ENCODE peak calls at places on chromosomes 3 and 15, in nine cellular contexts. N is psoas muscle, A is HFFc6, D is mammary epithelial cell, Y is WTC11, R is osteoblast, S is DND-41, H is AG09309, W is breast epithelium. M is an unnamed sample.

GRCh38 chr15:76150508-76150907 is 90.7 kb downstream of the TMEM266 start:
- DNase-seq in D (no peak), A (no peak), Y (no peak), W (peak; percentile 32), S (no peak), H (no peak), N (peak; percentile 70), R (no peak), M (no peak)

GRCh38 chr3:185586644-185586964 is 509 bp downstream of the SENP2 start:
- DNase-seq in A (no peak), S (no peak), D (no peak), W (no peak), Y (no peak), R (peak; percentile 88), N (no peak), H (no peak), M (no peak)

GRCh38 chr3:12981631-12982265 is 91.5 kb downstream of the IQSEC1 start:
- DNase-seq in N (peak; percentile 38), R (no peak), Y (no peak), D (no peak), H (no peak), W (no peak), A (no peak), S (peak; percentile 39), M (no peak)

GRCh38 chr3:71977525-71977924 is 192.6 kb upstream of the PROK2 start:
- DNase-seq in N (no peak), H (no peak), R (no peak), W (no peak), Y (no peak), D (no peak), S (no peak), A (no peak), M (no peak)

GRCh38 chr3:71780430-71780829 is 4.5 kb downstream of the PROK2 start:
- DNase-seq in A (no peak), Y (peak; percentile 25), N (no peak), W (no peak), R (no peak), D (no peak), S (no peak), H (no peak), M (no peak)

GRCh38 chr3:150005243-150006102 is 34.8 kb upstream of the PFN2 start:
- DNase-seq in N (no peak), R (no peak), A (peak; percentile 64), S (no peak), H (no peak), W (no peak), Y (no peak), D (peak; percentile 85), M (no peak)

GRCh38 chr3:43962043-43962442 is 271.3 kb downstream of the ABHD5 start:
- DNase-seq in R (no peak), S (no peak), Y (no peak), H (no peak), D (no peak), W (no peak), A (no peak), N (no peak), M (no peak)

GRCh38 chr15:42832577-42832976 is 88.0 kb downstream of the TTBK2 start:
- DNase-seq in A (peak; percentile 74), D (peak; percentile 96), R (peak; percentile 84), H (peak; percentile 57), W (no peak), S (no peak), Y (no peak), N (no peak), M (no peak)

GRCh38 chr15:67819636-67820035 is 5.7 kb upstream of the SKOR1 start:
- DNase-seq in A (no peak), W (no peak), H (no peak), Y (no peak), N (no peak), S (no peak), D (no peak), R (no peak), M (no peak)

GRCh38 chr3:183291511-183292031 is 38.5 kb downstream of the B3GNT5 start:
- DNase-seq in Y (no peak), W (no peak), A (no peak), R (no peak), N (no peak), S (no peak), H (no peak), D (peak; percentile 83), M (no peak)

GRCh38 chr3:42376397-42376798 is 34.0 kb downstream of the LYZL4 start:
- DNase-seq in H (peak; percentile 38), N (peak; percentile 56), A (peak; percentile 54), D (peak; percentile 95), R (peak; percentile 77), Y (no peak), W (peak; percentile 71), S (no peak), M (no peak)

GRCh38 chr3:85075663-85076062 is 116.9 kb downstream of the CADM2 start:
- DNase-seq in D (no peak), H (no peak), S (no peak), W (no peak), Y (no peak), N (no peak), A (no peak), R (no peak), M (no peak)

GRCh38 chr3:4071481-4072184 is 231.5 kb upstream of the SETMAR start:
- DNase-seq in W (no peak), R (no peak), D (no peak), Y (peak; percentile 62), N (no peak), S (no peak), H (no peak), A (no peak), M (no peak)

GRCh38 chr15:68609618-68610017 is 30.8 kb downstream of the CORO2B start:
- DNase-seq in Y (no peak), S (no peak), N (peak; percentile 95), D (no peak), H (no peak), W (peak; percentile 35), A (no peak), R (peak; percentile 83), M (peak; percentile 91)

GRCh38 chr3:1275495-1275894 is 182.7 kb downstream of the CNTN6 start:
- DNase-seq in W (no peak), R (no peak), Y (no peak), H (no peak), S (no peak), N (no peak), A (no peak), D (no peak), M (no peak)

GRCh38 chr3:174862101-174862500 is 3.0 kb downstream of the NAALADL2 start:
- DNase-seq in Y (peak; percentile 57), A (no peak), D (peak; percentile 66), W (peak; percentile 57), H (no peak), S (no peak), R (no peak), N (no peak), M (no peak)
- TF ChIP-seq CTCF in Y (no peak), A (peak; percentile 17), D (peak; percentile 73), W (peak; percentile 34), H (peak; percentile 5), S (no peak), R (no peak), N (no peak), M (peak; percentile 9)

DNA sequence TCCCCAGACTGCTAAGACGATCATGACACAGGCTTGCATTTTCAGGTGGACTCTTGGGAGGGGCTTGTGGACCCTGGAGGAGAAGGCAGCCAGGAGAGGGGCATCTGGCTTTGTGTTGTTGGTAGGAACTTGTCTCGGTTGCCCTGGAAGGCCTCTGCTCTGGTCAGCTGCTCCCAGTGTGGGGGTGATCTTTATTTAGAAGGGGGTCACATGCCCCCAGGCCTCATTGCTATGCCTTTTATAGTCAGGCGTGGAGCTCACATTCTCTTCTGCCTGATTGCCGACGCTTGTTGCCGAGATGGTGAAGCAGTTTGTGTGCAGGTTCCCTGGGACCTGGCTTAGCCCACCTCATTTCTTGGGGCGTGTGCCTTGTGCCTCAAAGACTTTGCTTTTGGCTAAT is 66.6 kb downstream of the IGF1R start:
- DNase-seq in N (no peak), R (no peak), A (no peak), Y (no peak), H (no peak), W (no peak), D (no peak), S (no peak), M (no peak)
- TF ChIP-seq CTCF in N (no peak), R (no peak), A (no peak), Y (no peak), H (no peak), W (no peak), D (no peak), S (no peak), M (no peak)

GRCh38 chr3:15429080-15429479 is 1.7 kb downstream of the EAF1 start:
- DNase-seq in Y (no peak), H (no peak), A (no peak), D (no peak), N (no peak), W (no peak), R (no peak), S (no peak), M (no peak)

GRCh38 chr3:15426579-15427118 is 695 bp downstream of the METTL6 start:
- DNase-seq in R (peak; percentile 39), W (no peak), Y (no peak), N (no peak), A (no peak), D (no peak), S (no peak), H (no peak), M (no peak)

GRCh38 chr3:15428539-15428938 is 1.1 kb downstream of the EAF1 start:
- DNase-seq in S (no peak), W (no peak), D (peak; percentile 90), N (no peak), H (peak; percentile 41), Y (no peak), R (peak; percentile 87), A (peak; percentile 88), M (no peak)

GRCh38 chr3:15427981-15428380 is 583 bp downstream of the EAF1 start:
- DNase-seq in Y (no peak), R (no peak), N (no peak), H (no peak), A (no peak), W (no peak), D (no peak), S (peak; percentile 19), M (no peak)

DNA sequence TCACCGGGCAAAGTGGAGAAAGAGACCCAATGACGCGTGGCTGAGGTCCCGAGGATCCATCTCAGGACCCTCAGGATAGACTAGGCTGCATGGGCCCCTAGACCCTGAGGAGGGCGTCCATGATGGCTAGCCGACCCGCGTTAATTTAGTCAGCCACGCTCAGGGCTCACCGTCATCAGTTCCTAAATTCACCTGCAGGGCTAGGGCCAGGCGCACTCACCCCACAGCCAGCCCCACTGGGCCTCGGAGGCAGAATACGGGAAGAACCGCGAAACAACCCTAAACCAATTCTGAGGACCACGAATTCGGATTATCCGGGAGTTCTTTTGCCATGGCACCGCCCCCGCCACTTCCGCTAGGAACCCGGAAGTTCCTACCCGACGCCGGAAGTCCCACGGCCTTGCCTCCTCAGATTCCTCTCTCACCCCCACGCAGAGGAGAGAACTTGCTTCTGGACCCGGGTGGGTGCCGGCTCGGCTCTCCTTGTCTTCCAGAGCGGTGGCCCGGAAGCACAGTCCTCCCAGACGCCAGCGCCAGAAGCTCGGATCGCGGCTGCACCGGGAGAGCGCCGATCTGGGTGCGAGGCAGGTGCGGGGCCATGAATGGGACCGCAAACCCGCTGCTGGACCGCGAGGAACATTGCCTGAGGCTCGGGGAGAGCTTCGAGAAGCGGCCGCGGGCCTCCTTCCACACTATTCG is at the start of the genes EAF1 and METTL6:
- DNase-seq in H (no peak), D (peak; percentile 73), A (peak; percentile 68), W (peak; percentile 62), R (peak; percentile 83), S (peak; percentile 88), Y (peak; percentile 74), N (peak; percentile 91), M (peak; percentile 86)
- TF ChIP-seq CTCF in H (peak; percentile 32), D (peak; percentile 22), A (peak; percentile 36), W (no peak), R (no peak), S (peak; percentile 30), Y (no peak), N (peak; percentile 14), M (peak; percentile 30)

GRCh38 chr3:154040283-154040682 is 80.9 kb upstream of the ARHGEF26 start:
- DNase-seq in R (no peak), A (no peak), N (no peak), D (peak; percentile 16), Y (no peak), H (no peak), S (no peak), W (no peak), M (no peak)
- TF ChIP-seq CTCF in R (peak; percentile 39), A (peak; percentile 34), N (no peak), D (peak; percentile 53), Y (no peak), H (peak; percentile 32), S (peak; percentile 51), W (no peak), M (no peak)

M was measured in sigmoid colon.